ENCODE peak calls at places on chromosomes 11 and 22, in six cellular contexts. One of them, this sample, is unnamed.

GRCh38 chr11:134358165-134358852 is 26.5 kb downstream of the GLB1L2 start:
- DNase-seq in A549: no peak
- DNase-seq in GM12878: no peak
- DNase-seq in K562: no peak
- DNase-seq in HepG2: no peak
- DNase-seq in endothelial cell of umbilical vein: no peak
- DNase-seq in this sample: no peak

GRCh38 chr22:47116426-47117341 is 354.2 kb downstream of the TBC1D22A start:
- DNase-seq in A549: no peak
- DNase-seq in GM12878: no peak
- DNase-seq in K562: no peak
- DNase-seq in HepG2: no peak
- DNase-seq in endothelial cell of umbilical vein: no peak
- DNase-seq in this sample: no peak

GRCh38 chr11:67486481-67487195 is 3.8 kb downstream of the AIP start:
- DNase-seq in A549: no peak
- DNase-seq in GM12878: peak
- DNase-seq in K562: no peak
- DNase-seq in HepG2: no peak
- DNase-seq in endothelial cell of umbilical vein: no peak
- DNase-seq in this sample: no peak

GRCh38 chr22:37068859-37069258 is 17.3 kb downstream of the KCTD17 start:
- DNase-seq in A549: no peak
- DNase-seq in GM12878: no peak
- DNase-seq in K562: no peak
- DNase-seq in HepG2: no peak
- DNase-seq in endothelial cell of umbilical vein: no peak
- DNase-seq in this sample: no peak

GRCh38 chr11:96388891-96389603 is 665 bp downstream of the CCDC82 start:
- DNase-seq in A549: peak
- DNase-seq in GM12878: peak
- DNase-seq in K562: peak
- DNase-seq in HepG2: peak
- DNase-seq in endothelial cell of umbilical vein: peak
- DNase-seq in this sample: no peak

GRCh38 chr11:33452806-33453205 is 195.6 kb downstream of the HIPK3 start:
- DNase-seq in A549: peak
- DNase-seq in GM12878: no peak
- DNase-seq in K562: no peak
- DNase-seq in HepG2: no peak
- DNase-seq in endothelial cell of umbilical vein: peak
- DNase-seq in this sample: no peak

GRCh38 chr11:85182437-85183109 is 444.6 kb downstream of the DLG2 start:
- DNase-seq in A549: peak
- DNase-seq in GM12878: no peak
- DNase-seq in K562: no peak
- DNase-seq in HepG2: peak
- DNase-seq in endothelial cell of umbilical vein: no peak
- DNase-seq in this sample: peak

GRCh38 chr11:73140213-73141030 is 1.7 kb downstream of the FCHSD2 start:
- DNase-seq in A549: peak
- DNase-seq in GM12878: no peak
- DNase-seq in K562: peak
- DNase-seq in HepG2: no peak
- DNase-seq in endothelial cell of umbilical vein: peak
- DNase-seq in this sample: peak

GRCh38 chr22:37121887-37122591 is 12.5 kb upstream of the TMPRSS6 start:
- DNase-seq in A549: no peak
- DNase-seq in GM12878: peak
- DNase-seq in K562: no peak
- DNase-seq in HepG2: peak
- DNase-seq in endothelial cell of umbilical vein: peak
- DNase-seq in this sample: no peak

GRCh38 chr11:65785329-65786007 is 1.4 kb upstream of the OVOL1 start:
- DNase-seq in A549: no peak
- DNase-seq in GM12878: no peak
- DNase-seq in K562: no peak
- DNase-seq in HepG2: no peak
- DNase-seq in endothelial cell of umbilical vein: no peak
- DNase-seq in this sample: no peak

GRCh38 chr22:46672731-46673130 is 52.5 kb downstream of the GRAMD4 start:
- DNase-seq in A549: no peak
- DNase-seq in GM12878: no peak
- DNase-seq in K562: no peak
- DNase-seq in HepG2: no peak
- DNase-seq in endothelial cell of umbilical vein: no peak
- DNase-seq in this sample: no peak

GRCh38 chr11:10319691-10320090 is 14.8 kb downstream of the ADM start:
- DNase-seq in A549: no peak
- DNase-seq in GM12878: no peak
- DNase-seq in K562: no peak
- DNase-seq in HepG2: no peak
- DNase-seq in endothelial cell of umbilical vein: no peak
- DNase-seq in this sample: no peak

GRCh38 chr11:120130176-120130980 is 7.5 kb downstream of the TRIM29 start:
- DNase-seq in A549: no peak
- DNase-seq in GM12878: no peak
- DNase-seq in K562: no peak
- DNase-seq in HepG2: no peak
- DNase-seq in endothelial cell of umbilical vein: no peak
- DNase-seq in this sample: no peak

GRCh38 chr11:60785806-60786361 is 751 bp downstream of the MS4A10 start:
- DNase-seq in A549: no peak
- DNase-seq in GM12878: no peak
- DNase-seq in K562: peak
- DNase-seq in HepG2: no peak
- DNase-seq in endothelial cell of umbilical vein: peak
- DNase-seq in this sample: no peak

GRCh38 chr22:35299217-35299716 is 427 bp upstream of the TOM1 start:
- DNase-seq in A549: no peak
- DNase-seq in GM12878: no peak
- DNase-seq in K562: no peak
- DNase-seq in HepG2: no peak
- DNase-seq in endothelial cell of umbilical vein: no peak
- DNase-seq in this sample: no peak

GRCh38 chr11:28730336-28730735 is 622.1 kb downstream of the METTL15 start:
- DNase-seq in A549: no peak
- DNase-seq in GM12878: no peak
- DNase-seq in K562: no peak
- DNase-seq in HepG2: no peak
- DNase-seq in endothelial cell of umbilical vein: no peak
- DNase-seq in this sample: no peak

GRCh38 chr11:19674420-19674819 is 38.2 kb upstream of the NAV2 start:
- DNase-seq in A549: no peak
- DNase-seq in GM12878: no peak
- DNase-seq in K562: no peak
- DNase-seq in HepG2: no peak
- DNase-seq in endothelial cell of umbilical vein: no peak
- DNase-seq in this sample: no peak

GRCh38 chr11:111918390-111919256 is at the start of gene C11orf52:
- DNase-seq in A549: no peak
- DNase-seq in GM12878: no peak
- DNase-seq in K562: peak
- DNase-seq in HepG2: peak
- DNase-seq in endothelial cell of umbilical vein: peak
- DNase-seq in this sample: no peak

GRCh38 chr11:71188886-71189767 is 63.2 kb downstream of the SHANK2 start:
- DNase-seq in A549: no peak
- DNase-seq in GM12878: no peak
- DNase-seq in K562: no peak
- DNase-seq in HepG2: no peak
- DNase-seq in endothelial cell of umbilical vein: no peak
- DNase-seq in this sample: no peak

GRCh38 chr11:101880208-101880607 is 34.6 kb upstream of the CEP126 start:
- DNase-seq in A549: no peak
- DNase-seq in GM12878: no peak
- DNase-seq in K562: peak
- DNase-seq in HepG2: peak
- DNase-seq in endothelial cell of umbilical vein: peak
- DNase-seq in this sample: peak

GRCh38 chr22:22759371-22759770 is 115.0 kb downstream of the GGTLC2 start:
- DNase-seq in A549: no peak
- DNase-seq in GM12878: no peak
- DNase-seq in K562: no peak
- DNase-seq in HepG2: no peak
- DNase-seq in endothelial cell of umbilical vein: no peak
- DNase-seq in this sample: no peak

GRCh38 chr11:99522467-99523173 is 501.9 kb downstream of the CNTN5 start:
- DNase-seq in A549: no peak
- DNase-seq in GM12878: no peak
- DNase-seq in K562: no peak
- DNase-seq in HepG2: no peak
- DNase-seq in endothelial cell of umbilical vein: no peak
- DNase-seq in this sample: no peak

GRCh38 chr11:100635194-100635593 is 51.9 kb upstream of the ARHGAP42 start:
- DNase-seq in A549: no peak
- DNase-seq in GM12878: no peak
- DNase-seq in K562: no peak
- DNase-seq in HepG2: no peak
- DNase-seq in endothelial cell of umbilical vein: no peak
- DNase-seq in this sample: no peak

GRCh38 chr11:131662310-131662709 is 291.9 kb downstream of the NTM start:
- DNase-seq in A549: no peak
- DNase-seq in GM12878: no peak
- DNase-seq in K562: no peak
- DNase-seq in HepG2: no peak
- DNase-seq in endothelial cell of umbilical vein: no peak
- DNase-seq in this sample: no peak

GRCh38 chr11:69183613-69184012 is 27.9 kb downstream of the SMIM38 start:
- DNase-seq in A549: no peak
- DNase-seq in GM12878: peak
- DNase-seq in K562: no peak
- DNase-seq in HepG2: no peak
- DNase-seq in endothelial cell of umbilical vein: no peak
- DNase-seq in this sample: no peak

GRCh38 chr11:99351620-99352019 is 330.9 kb downstream of the CNTN5 start:
- DNase-seq in A549: no peak
- DNase-seq in GM12878: no peak
- DNase-seq in K562: no peak
- DNase-seq in HepG2: no peak
- DNase-seq in endothelial cell of umbilical vein: no peak
- DNase-seq in this sample: no peak

GRCh38 chr11:34997872-34998548 is 81.6 kb downstream of the PDHX start:
- DNase-seq in A549: no peak
- DNase-seq in GM12878: no peak
- DNase-seq in K562: no peak
- DNase-seq in HepG2: no peak
- DNase-seq in endothelial cell of umbilical vein: peak
- DNase-seq in this sample: peak

GRCh38 chr22:40401532-40401931 is 31.1 kb downstream of the SGSM3 start:
- DNase-seq in A549: no peak
- DNase-seq in GM12878: no peak
- DNase-seq in K562: no peak
- DNase-seq in HepG2: no peak
- DNase-seq in endothelial cell of umbilical vein: no peak
- DNase-seq in this sample: peak

GRCh38 chr11:75473684-75474083 is 40.7 kb upstream of the KLHL35 start:
- DNase-seq in A549: no peak
- DNase-seq in GM12878: no peak
- DNase-seq in K562: no peak
- DNase-seq in HepG2: no peak
- DNase-seq in endothelial cell of umbilical vein: no peak
- DNase-seq in this sample: no peak

GRCh38 chr22:46069518-46070214 is 80.7 kb upstream of the PPARA start:
- DNase-seq in A549: no peak
- DNase-seq in GM12878: no peak
- DNase-seq in K562: no peak
- DNase-seq in HepG2: no peak
- DNase-seq in endothelial cell of umbilical vein: peak
- DNase-seq in this sample: peak

GRCh38 chr11:95586155-95586554 is 203.4 kb downstream of the FAM76B start:
- DNase-seq in A549: no peak
- DNase-seq in GM12878: no peak
- DNase-seq in K562: no peak
- DNase-seq in HepG2: no peak
- DNase-seq in endothelial cell of umbilical vein: no peak
- DNase-seq in this sample: no peak

GRCh38 chr22:31753005-31753633 is 700 bp upstream of the DEPDC5 start:
- DNase-seq in A549: no peak
- DNase-seq in GM12878: no peak
- DNase-seq in K562: peak
- DNase-seq in HepG2: peak
- DNase-seq in endothelial cell of umbilical vein: no peak
- DNase-seq in this sample: peak

GRCh38 chr11:1197886-1198765 is 24.7 kb upstream of the MUC5B start:
- DNase-seq in A549: no peak
- DNase-seq in GM12878: no peak
- DNase-seq in K562: no peak
- DNase-seq in HepG2: no peak
- DNase-seq in endothelial cell of umbilical vein: no peak
- DNase-seq in this sample: no peak

DNA sequence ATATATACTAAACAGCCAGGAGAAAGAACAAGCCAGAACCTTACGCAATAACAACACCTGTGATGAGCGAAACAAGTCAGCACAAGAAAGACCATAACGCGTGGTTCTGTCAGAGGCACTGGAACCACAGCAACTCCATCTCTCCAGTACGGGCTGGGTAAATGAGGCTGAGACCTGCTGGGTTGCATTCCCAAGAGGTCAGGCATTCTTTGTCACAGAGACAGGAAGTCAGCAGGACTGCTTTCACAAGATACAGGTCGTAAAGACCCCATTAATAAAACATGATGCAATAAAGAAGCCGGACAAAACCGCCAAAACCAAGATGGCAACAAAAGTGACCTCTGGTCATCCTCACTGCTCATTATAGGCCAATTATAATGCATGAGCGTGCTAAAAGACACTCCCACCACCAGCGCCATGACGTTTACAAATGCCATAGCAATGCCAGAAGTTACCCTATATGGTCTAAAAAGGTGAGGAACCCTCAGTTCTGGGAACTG is 21.7 kb downstream of the TPST2 start:
- DNase-seq in A549: no peak
- DNase-seq in GM12878: no peak
- DNase-seq in K562: no peak
- DNase-seq in HepG2: no peak
- DNase-seq in endothelial cell of umbilical vein: peak
- DNase-seq in this sample: peak
- TF ChIP-seq MYC in A549: no peak
- TF ChIP-seq MYC in GM12878: no peak
- TF ChIP-seq MYC in K562: no peak
- TF ChIP-seq MYC in HepG2: no peak
- TF ChIP-seq MYC in endothelial cell of umbilical vein: no peak
- TF ChIP-seq MYC in this sample: no peak

GRCh38 chr11:3375552-3375951 is 3.4 kb downstream of the ZNF195 start:
- DNase-seq in A549: no peak
- DNase-seq in GM12878: no peak
- DNase-seq in K562: no peak
- DNase-seq in HepG2: no peak
- DNase-seq in endothelial cell of umbilical vein: no peak
- DNase-seq in this sample: peak
- TF ChIP-seq MAX in A549: no peak
- TF ChIP-seq MAX in GM12878: no peak
- TF ChIP-seq MAX in K562: no peak
- TF ChIP-seq MAX in HepG2: no peak
- TF ChIP-seq MAX in endothelial cell of umbilical vein: no peak
- TF ChIP-seq MAX in this sample: no peak

GRCh38 chr11:43982421-43982820 is 40.0 kb downstream of the C11orf96 start:
- DNase-seq in A549: no peak
- DNase-seq in GM12878: no peak
- DNase-seq in K562: no peak
- DNase-seq in HepG2: no peak
- DNase-seq in endothelial cell of umbilical vein: no peak
- DNase-seq in this sample: no peak
- TF ChIP-seq POLR2A in A549: no peak
- TF ChIP-seq POLR2A in GM12878: no peak
- TF ChIP-seq POLR2A in K562: no peak
- TF ChIP-seq POLR2A in HepG2: no peak
- TF ChIP-seq POLR2A in endothelial cell of umbilical vein: no peak
- TF ChIP-seq POLR2A in this sample: no peak

GRCh38 chr11:74453373-74453975 is 13.9 kb downstream of the KCNE3 start:
- DNase-seq in A549: peak
- DNase-seq in GM12878: peak
- DNase-seq in K562: peak
- DNase-seq in HepG2: peak
- DNase-seq in endothelial cell of umbilical vein: peak
- DNase-seq in this sample: peak
- TF ChIP-seq MYC in A549: no peak
- TF ChIP-seq MYC in GM12878: no peak
- TF ChIP-seq MYC in K562: no peak
- TF ChIP-seq MYC in HepG2: no peak
- TF ChIP-seq MYC in endothelial cell of umbilical vein: no peak
- TF ChIP-seq MYC in this sample: no peak